ENCODE peak calls at places on chromosomes 12 and 14, in five cellular contexts. G is progenitor cell of endocrine pancreas, J is choroid plexus epithelial cell, Y is thoracic aorta, K is uterus. U is an unnamed sample.

GRCh38 chr12:50706606-50707005 is 57.3 kb upstream of the ATF1 start:
- DNase-seq in G (no peak), J (no peak), Y (no peak), K (no peak), U (no peak)

GRCh38 chr12:92136883-92137582 is 8.6 kb downstream of the BTG1 start:
- DNase-seq in G (no peak), J (peak; percentile 87), Y (no peak), K (no peak), U (no peak)

GRCh38 chr12:118354903-118355302 is 17.8 kb downstream of the TAOK3 start:
- DNase-seq in G (no peak), J (no peak), Y (no peak), K (no peak), U (no peak)

GRCh38 chr14:100498068-100498467 is 89.1 kb downstream of the BEGAIN start:
- DNase-seq in G (no peak), J (no peak), Y (no peak), K (no peak), U (no peak)

GRCh38 chr12:63978519-63978918 is 134.0 kb downstream of the SRGAP1 start:
- DNase-seq in G (no peak), J (peak; percentile 86), Y (no peak), K (no peak), U (no peak)

GRCh38 chr14:102588821-102589220 is 3.6 kb upstream of the RCOR1 start:
- DNase-seq in G (no peak), J (no peak), Y (no peak), K (no peak), U (no peak)

GRCh38 chr12:117686911-117687377 is 281.8 kb downstream of the KSR2 start:
- DNase-seq in G (no peak), J (no peak), Y (no peak), K (no peak), U (no peak)

GRCh38 chr14:63383776-63384367 is 65.1 kb upstream of the GPHB5 start:
- DNase-seq in G (no peak), J (no peak), Y (no peak), K (no peak), U (no peak)

GRCh38 chr12:77493769-77494168 is 336.9 kb upstream of the NAV3 start:
- DNase-seq in G (no peak), J (no peak), Y (no peak), K (no peak), U (no peak)

GRCh38 chr12:91276529-91276928 is 93.9 kb upstream of the DCN start:
- DNase-seq in G (no peak), J (no peak), Y (no peak), K (no peak), U (no peak)

GRCh38 chr12:8648598-8649205 is 13.9 kb downstream of the MFAP5 start:
- DNase-seq in G (no peak), J (no peak), Y (no peak), K (no peak), U (no peak)

GRCh38 chr12:98073610-98074009 is 441.8 kb upstream of the TMPO start:
- DNase-seq in G (no peak), J (no peak), Y (no peak), K (no peak), U (no peak)

GRCh38 chr14:22070119-22070982 is 396.7 kb upstream of the OR4E1 start:
- DNase-seq in G (no peak), J (peak; percentile 11), Y (no peak), K (peak; percentile 24), U (no peak)

GRCh38 chr14:104895207-104895785 is 29.4 kb upstream of the PLD4 start:
- DNase-seq in G (no peak), J (no peak), Y (no peak), K (peak; percentile 14), U (no peak)

GRCh38 chr14:68349900-68350323 is 443.0 kb downstream of the ZFP36L1 start:
- DNase-seq in G (no peak), J (peak; percentile 75), Y (no peak), K (no peak), U (no peak)

GRCh38 chr14:55122441-55122986 is 6.5 kb upstream of the LGALS3 start:
- DNase-seq in G (no peak), J (peak; percentile 60), Y (no peak), K (no peak), U (no peak)

GRCh38 chr14:53979747-53980642 is 23.4 kb upstream of the BMP4 start:
- DNase-seq in G (no peak), J (peak; percentile 24), Y (no peak), K (no peak), U (no peak)

GRCh38 chr14:88005978-88006851 is 1.3 kb downstream of the GPR65 start:
- DNase-seq in G (no peak), J (no peak), Y (no peak), K (no peak), U (no peak)

GRCh38 chr14:104432611-104433231 is 146.8 kb upstream of the C14orf180 start:
- DNase-seq in G (no peak), J (no peak), Y (no peak), K (no peak), U (peak; percentile 83)

GRCh38 chr14:35088514-35088913 is 33.3 kb downstream of the PPP2R3C start:
- DNase-seq in G (no peak), J (peak; percentile 10), Y (no peak), K (no peak), U (no peak)

GRCh38 chr14:68888025-68888850 is 90.9 kb downstream of the ACTN1 start:
- DNase-seq in G (no peak), J (peak; percentile 23), Y (no peak), K (no peak), U (no peak)

GRCh38 chr12:31620311-31620710 is 29.4 kb upstream of the DENND5B start:
- DNase-seq in G (no peak), J (peak; percentile 46), Y (no peak), K (no peak), U (no peak)

GRCh38 chr12:108807996-108808725 is 49.2 kb downstream of the SSH1 start:
- DNase-seq in G (no peak), J (no peak), Y (no peak), K (no peak), U (no peak)

GRCh38 chr14:104787736-104788532 is 7.6 kb downstream of the AKT1 start:
- DNase-seq in G (no peak), J (no peak), Y (no peak), K (no peak), U (no peak)

GRCh38 chr12:29241821-29242591 is 92.9 kb downstream of the FAR2 start:
- DNase-seq in G (no peak), J (peak; percentile 90), Y (no peak), K (no peak), U (no peak)

GRCh38 chr12:14416658-14417057 is 51.2 kb downstream of the ATF7IP start:
- DNase-seq in G (no peak), J (peak; percentile 95), Y (no peak), K (no peak), U (no peak)

GRCh38 chr12:15788266-15789214 is 648 bp downstream of the EPS8 start:
- DNase-seq in G (peak; percentile 62), J (peak; percentile 78), Y (no peak), K (peak; percentile 62), U (peak; percentile 85)

GRCh38 chr12:68271346-68271745 is 17.9 kb upstream of the IL22 start:
- DNase-seq in G (no peak), J (peak; percentile 99), Y (no peak), K (no peak), U (no peak)

GRCh38 chr12:45338272-45338671 is 122.4 kb downstream of the ANO6 start:
- DNase-seq in G (no peak), J (no peak), Y (no peak), K (no peak), U (no peak)

GRCh38 chr12:66268562-66268961 is 33.7 kb upstream of the HELB start:
- DNase-seq in G (no peak), J (no peak), Y (no peak), K (no peak), U (no peak)

GRCh38 chr14:61696753-61697318 is 1.5 kb downstream of the HIF1A start:
- DNase-seq in G (no peak), J (peak; percentile 64), Y (no peak), K (no peak), U (no peak)

GRCh38 chr12:123384994-123385376 is 1.1 kb downstream of the KMT5A start:
- DNase-seq in G (no peak), J (peak; percentile 45), Y (no peak), K (no peak), U (no peak)

GRCh38 chr12:49902399-49903350 is 1.0 kb downstream of the FAIM2 start:
- DNase-seq in G (no peak), J (no peak), Y (no peak), K (no peak), U (no peak)

GRCh38 chr12:114935658-114936057 is 251.7 kb upstream of the TBX3 start:
- DNase-seq in G (no peak), J (no peak), Y (no peak), K (no peak), U (no peak)
- TF ChIP-seq CTCF in G (no peak), J (peak; percentile 39), Y (no peak), K (no peak), U (no peak)

DNA sequence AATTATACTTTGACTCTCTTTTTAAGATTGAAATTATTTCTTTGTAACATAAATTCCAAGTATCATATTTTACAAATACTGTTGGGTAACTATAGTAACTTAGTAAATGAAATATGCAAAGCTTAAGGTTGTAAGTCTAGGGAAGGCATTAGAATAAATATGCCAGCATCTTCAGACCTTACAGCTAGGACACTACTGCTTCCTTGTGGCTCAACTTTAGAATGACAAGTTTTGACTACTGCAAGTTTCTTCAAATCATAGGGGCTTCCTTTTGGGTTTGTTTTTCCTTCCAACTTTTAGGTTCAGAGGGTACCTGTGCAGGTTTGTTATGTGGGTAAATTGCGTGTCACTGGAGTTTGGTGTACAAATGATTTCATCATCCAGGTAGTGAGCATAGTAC is 17.7 kb upstream of the ANP32D start:
- DNase-seq in G (no peak), J (peak; percentile 74), Y (no peak), K (no peak), U (no peak)
- TF ChIP-seq CTCF in G (peak; percentile 33), J (peak; percentile 67), Y (peak; percentile 44), K (peak; percentile 30), U (peak; percentile 19)

GRCh38 chr14:32244404-32244803 is 41.3 kb upstream of the RNU6-8 start:
- DNase-seq in G (no peak), J (peak; percentile 41), Y (no peak), K (no peak), U (no peak)
- TF ChIP-seq CTCF in G (no peak), J (peak; percentile 44), Y (no peak), K (no peak), U (peak; percentile 33)

GRCh38 chr14:99476864-99477263 is 3.8 kb downstream of the SETD3 start:
- DNase-seq in G (no peak), J (peak; percentile 9), Y (no peak), K (no peak), U (no peak)

GRCh38 chr14:99472937-99473336 is 7.7 kb downstream of the SETD3 start:
- DNase-seq in G (no peak), J (no peak), Y (no peak), K (no peak), U (no peak)

GRCh38 chr14:99478133-99478532 is 2.5 kb downstream of the SETD3 start:
- DNase-seq in G (no peak), J (no peak), Y (no peak), K (no peak), U (no peak)

GRCh38 chr14:99475179-99475578 is 5.5 kb downstream of the SETD3 start:
- DNase-seq in G (no peak), J (peak; percentile 51), Y (no peak), K (no peak), U (no peak)

DNA sequence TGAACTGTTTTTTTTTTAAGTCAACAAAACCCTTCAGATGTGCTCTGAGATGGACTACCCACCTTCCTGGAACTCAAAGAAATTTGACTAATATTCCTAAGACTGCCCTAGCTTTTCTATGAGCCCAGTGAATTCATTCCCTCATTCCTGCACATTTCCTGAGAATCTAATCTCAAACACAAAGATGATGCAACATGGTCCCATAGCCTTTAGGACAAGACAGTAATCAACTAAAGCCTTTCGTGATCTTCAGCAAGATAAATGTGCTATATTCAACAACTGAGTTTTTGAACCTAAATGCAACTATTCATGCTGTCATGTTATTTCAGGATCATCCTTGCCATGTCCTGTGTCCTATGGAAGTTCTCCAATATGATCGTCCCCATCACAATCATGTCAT is 5.0 kb downstream of the SETD3 start:
- DNase-seq in G (no peak), J (no peak), Y (no peak), K (no peak), U (no peak)
- TF ChIP-seq CTCF in G (no peak), J (no peak), Y (no peak), K (no peak), U (no peak)

U was measured in osteocyte.